ENCODE peak calls at places on chromosome 14, in six cellular contexts. One of them, this sample, is unnamed.

GRCh38 chr14:104239866-104240301 is 101.5 kb downstream of the KIF26A start:
- DNase-seq in left lung: peak
- DNase-seq in heart right ventricle: no peak
- DNase-seq in SK-N-SH: peak
- DNase-seq in MCF 10A: no peak
- DNase-seq in progenitor cell of endocrine pancreas: peak
- DNase-seq in this sample: no peak

GRCh38 chr14:77307099-77307496 is 13.6 kb downstream of the POMT2 start:
- DNase-seq in left lung: no peak
- DNase-seq in SK-N-SH: peak
- DNase-seq in progenitor cell of endocrine pancreas: no peak
- DNase-seq in MCF 10A: no peak
- DNase-seq in heart right ventricle: no peak
- DNase-seq in this sample: no peak

GRCh38 chr14:78933948-78934524 is 763.9 kb downstream of the NRXN3 start:
- DNase-seq in SK-N-SH: peak
- DNase-seq in MCF 10A: peak
- DNase-seq in left lung: no peak
- DNase-seq in heart right ventricle: no peak
- DNase-seq in progenitor cell of endocrine pancreas: no peak
- DNase-seq in this sample: no peak

GRCh38 chr14:21039585-21040369 is 2.4 kb upstream of the RNASE7 start:
- DNase-seq in progenitor cell of endocrine pancreas: no peak
- DNase-seq in heart right ventricle: no peak
- DNase-seq in left lung: no peak
- DNase-seq in MCF 10A: peak
- DNase-seq in SK-N-SH: peak
- DNase-seq in this sample: no peak

GRCh38 chr14:36653412-36653811 is 8.2 kb upstream of the PAX9 start:
- DNase-seq in MCF 10A: no peak
- DNase-seq in progenitor cell of endocrine pancreas: no peak
- DNase-seq in SK-N-SH: no peak
- DNase-seq in left lung: no peak
- DNase-seq in heart right ventricle: no peak
- DNase-seq in this sample: no peak

GRCh38 chr14:92724516-92725340 is 23.7 kb downstream of the LGMN start:
- DNase-seq in progenitor cell of endocrine pancreas: no peak
- DNase-seq in heart right ventricle: no peak
- DNase-seq in SK-N-SH: no peak
- DNase-seq in left lung: peak
- DNase-seq in MCF 10A: no peak
- DNase-seq in this sample: peak

GRCh38 chr14:81529391-81529790 is 4.3 kb downstream of the SEL1L start:
- DNase-seq in SK-N-SH: no peak
- DNase-seq in MCF 10A: no peak
- DNase-seq in left lung: no peak
- DNase-seq in heart right ventricle: no peak
- DNase-seq in progenitor cell of endocrine pancreas: no peak
- DNase-seq in this sample: no peak

GRCh38 chr14:21476526-21476924 is 234 bp downstream of the RAB2B start:
- DNase-seq in MCF 10A: peak
- DNase-seq in SK-N-SH: peak
- DNase-seq in progenitor cell of endocrine pancreas: peak
- DNase-seq in left lung: peak
- DNase-seq in heart right ventricle: peak
- DNase-seq in this sample: no peak

GRCh38 chr14:58882577-58883018 is 244.8 kb downstream of the DACT1 start:
- DNase-seq in SK-N-SH: no peak
- DNase-seq in heart right ventricle: no peak
- DNase-seq in MCF 10A: peak
- DNase-seq in progenitor cell of endocrine pancreas: no peak
- DNase-seq in left lung: no peak
- DNase-seq in this sample: no peak

GRCh38 chr14:58705066-58705465 is 67.3 kb downstream of the DACT1 start:
- DNase-seq in progenitor cell of endocrine pancreas: no peak
- DNase-seq in MCF 10A: no peak
- DNase-seq in SK-N-SH: peak
- DNase-seq in heart right ventricle: peak
- DNase-seq in left lung: no peak
- DNase-seq in this sample: no peak

GRCh38 chr14:64412237-64412636 is 24.1 kb downstream of the MTHFD1 start:
- DNase-seq in left lung: no peak
- DNase-seq in SK-N-SH: no peak
- DNase-seq in MCF 10A: no peak
- DNase-seq in progenitor cell of endocrine pancreas: no peak
- DNase-seq in heart right ventricle: no peak
- DNase-seq in this sample: no peak

GRCh38 chr14:31410048-31410654 is 10.2 kb downstream of the HEATR5A start:
- DNase-seq in MCF 10A: no peak
- DNase-seq in left lung: no peak
- DNase-seq in SK-N-SH: no peak
- DNase-seq in progenitor cell of endocrine pancreas: no peak
- DNase-seq in heart right ventricle: no peak
- DNase-seq in this sample: no peak

GRCh38 chr14:36905272-36906046 is 243.8 kb downstream of the PAX9 start:
- DNase-seq in progenitor cell of endocrine pancreas: no peak
- DNase-seq in heart right ventricle: no peak
- DNase-seq in left lung: no peak
- DNase-seq in SK-N-SH: no peak
- DNase-seq in MCF 10A: no peak
- DNase-seq in this sample: no peak

GRCh38 chr14:54660712-54661111 is 93.8 kb downstream of the SAMD4A start:
- DNase-seq in heart right ventricle: no peak
- DNase-seq in MCF 10A: no peak
- DNase-seq in left lung: no peak
- DNase-seq in progenitor cell of endocrine pancreas: no peak
- DNase-seq in SK-N-SH: no peak
- DNase-seq in this sample: no peak

GRCh38 chr14:93549578-93549977 is 118.8 kb downstream of the UNC79 start:
- DNase-seq in MCF 10A: no peak
- DNase-seq in progenitor cell of endocrine pancreas: no peak
- DNase-seq in left lung: no peak
- DNase-seq in SK-N-SH: no peak
- DNase-seq in heart right ventricle: no peak
- DNase-seq in this sample: no peak

GRCh38 chr14:54591461-54592245 is 24.7 kb downstream of the SAMD4A start:
- DNase-seq in left lung: no peak
- DNase-seq in SK-N-SH: no peak
- DNase-seq in progenitor cell of endocrine pancreas: no peak
- DNase-seq in MCF 10A: peak
- DNase-seq in heart right ventricle: no peak
- DNase-seq in this sample: no peak

GRCh38 chr14:103207038-103207403 is 83.8 kb downstream of the TNFAIP2 start:
- DNase-seq in progenitor cell of endocrine pancreas: no peak
- DNase-seq in heart right ventricle: peak
- DNase-seq in SK-N-SH: peak
- DNase-seq in MCF 10A: no peak
- DNase-seq in left lung: peak
- DNase-seq in this sample: no peak

GRCh38 chr14:29521526-29522137 is 406.0 kb downstream of the PRKD1 start:
- DNase-seq in heart right ventricle: no peak
- DNase-seq in SK-N-SH: no peak
- DNase-seq in progenitor cell of endocrine pancreas: no peak
- DNase-seq in MCF 10A: peak
- DNase-seq in left lung: no peak
- DNase-seq in this sample: no peak

GRCh38 chr14:73723411-73723798 is 9.2 kb upstream of the PNMA1 start:
- DNase-seq in SK-N-SH: no peak
- DNase-seq in left lung: no peak
- DNase-seq in MCF 10A: no peak
- DNase-seq in heart right ventricle: no peak
- DNase-seq in progenitor cell of endocrine pancreas: no peak
- DNase-seq in this sample: no peak

GRCh38 chr14:91554535-91555332 is 44.6 kb upstream of the PPP4R3A start:
- DNase-seq in MCF 10A: no peak
- DNase-seq in SK-N-SH: no peak
- DNase-seq in left lung: no peak
- DNase-seq in progenitor cell of endocrine pancreas: no peak
- DNase-seq in heart right ventricle: no peak
- DNase-seq in this sample: no peak

GRCh38 chr14:91872517-91873470 is 5.5 kb upstream of the TC2N start:
- DNase-seq in MCF 10A: peak
- DNase-seq in progenitor cell of endocrine pancreas: no peak
- DNase-seq in SK-N-SH: no peak
- DNase-seq in left lung: peak
- DNase-seq in heart right ventricle: peak
- DNase-seq in this sample: no peak

DNA sequence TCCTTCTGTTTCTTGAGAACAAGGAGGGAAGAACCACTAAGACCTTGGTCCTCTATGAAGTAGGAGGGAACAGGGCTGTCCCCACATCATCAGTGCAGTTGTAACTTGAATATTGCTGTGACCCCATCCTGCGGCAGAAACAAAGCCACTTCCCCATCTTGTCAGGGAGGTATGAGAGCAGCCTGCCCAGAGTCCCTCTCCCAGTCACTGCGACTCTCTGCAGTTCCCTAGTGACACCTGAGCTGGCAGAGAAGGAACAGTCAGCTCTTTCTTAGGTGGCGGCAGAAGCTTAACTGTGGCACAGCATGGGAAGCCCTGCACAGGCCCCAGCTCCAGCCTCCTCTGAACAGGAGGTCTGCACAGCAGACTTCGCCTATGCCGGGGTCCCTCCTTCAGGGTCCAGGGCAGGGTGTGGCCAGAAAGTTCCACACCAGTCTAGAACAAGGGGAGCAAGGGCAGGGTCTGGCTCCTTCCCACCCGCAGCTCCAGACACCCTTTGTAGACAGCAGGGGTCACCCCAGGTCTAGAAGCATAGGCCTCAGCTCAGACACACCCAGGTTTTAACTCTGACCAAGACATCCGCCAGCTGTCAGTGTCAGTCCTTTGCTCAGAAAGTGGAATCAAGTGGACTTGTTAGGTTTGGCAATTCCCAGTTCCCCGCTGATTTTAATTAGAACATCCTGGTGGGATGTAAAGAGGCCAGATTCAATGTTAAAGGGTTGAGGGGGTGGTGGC is 36.8 kb downstream of the DEGS2 start:
- DNase-seq in left lung: no peak
- DNase-seq in heart right ventricle: no peak
- DNase-seq in MCF 10A: no peak
- DNase-seq in progenitor cell of endocrine pancreas: no peak
- DNase-seq in SK-N-SH: no peak
- DNase-seq in this sample: no peak
- TF ChIP-seq CTCF in left lung: no peak
- TF ChIP-seq CTCF in heart right ventricle: no peak
- TF ChIP-seq CTCF in MCF 10A: no peak
- TF ChIP-seq CTCF in progenitor cell of endocrine pancreas: no peak
- TF ChIP-seq CTCF in SK-N-SH: no peak
- TF ChIP-seq CTCF in this sample: no peak

DNA sequence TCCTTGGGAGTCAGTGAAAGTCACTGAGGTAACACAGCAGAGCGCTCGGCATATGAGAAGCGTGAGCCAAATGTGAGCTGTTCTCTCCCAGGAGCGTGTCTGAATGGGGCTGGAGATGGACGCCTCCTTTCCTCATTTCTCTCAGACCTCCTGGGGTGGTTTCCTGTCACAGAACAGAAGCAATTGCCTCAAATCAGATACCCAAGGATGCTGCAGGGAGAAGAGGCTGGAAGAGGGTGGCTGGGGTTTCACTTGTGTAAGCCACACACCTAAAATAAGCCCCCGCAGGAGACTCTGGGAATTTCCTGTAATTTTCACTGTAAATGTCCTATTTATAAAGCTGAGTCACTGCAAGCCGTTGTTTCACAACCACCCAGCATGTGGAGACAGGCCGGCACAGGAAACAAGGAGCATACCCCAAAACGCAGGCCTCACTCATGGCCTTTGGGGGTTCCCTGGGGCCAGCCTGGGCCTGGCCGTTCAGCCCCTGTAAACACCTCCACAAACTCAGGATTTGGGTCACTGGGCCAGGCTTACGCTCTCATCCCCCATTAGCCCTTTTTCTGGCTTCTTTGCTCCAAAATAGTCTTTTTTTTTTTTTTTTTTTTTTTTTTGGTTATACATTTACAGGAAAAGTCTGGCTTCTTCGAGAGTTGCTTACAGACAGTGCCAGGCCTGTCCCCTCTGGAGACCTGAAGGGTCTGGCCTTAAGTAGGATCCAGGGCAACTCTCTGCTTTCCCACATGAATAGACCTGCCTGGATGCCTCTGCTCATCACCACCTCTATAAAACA is 55.3 kb downstream of the VCPKMT start:
- DNase-seq in progenitor cell of endocrine pancreas: no peak
- DNase-seq in SK-N-SH: peak
- DNase-seq in heart right ventricle: no peak
- DNase-seq in MCF 10A: peak
- DNase-seq in left lung: peak
- DNase-seq in this sample: peak
- TF ChIP-seq CTCF in progenitor cell of endocrine pancreas: no peak
- TF ChIP-seq CTCF in SK-N-SH: peak
- TF ChIP-seq CTCF in heart right ventricle: no peak
- TF ChIP-seq CTCF in MCF 10A: no peak
- TF ChIP-seq CTCF in left lung: no peak
- TF ChIP-seq CTCF in this sample: peak

GRCh38 chr14:105937253-105938054 is 411.1 kb downstream of the TMEM121 start:
- DNase-seq in left lung: no peak
- DNase-seq in SK-N-SH: no peak
- DNase-seq in heart right ventricle: no peak
- DNase-seq in progenitor cell of endocrine pancreas: no peak
- DNase-seq in MCF 10A: no peak
- DNase-seq in this sample: no peak
- TF ChIP-seq CTCF in left lung: no peak
- TF ChIP-seq CTCF in SK-N-SH: no peak
- TF ChIP-seq CTCF in heart right ventricle: no peak
- TF ChIP-seq CTCF in progenitor cell of endocrine pancreas: no peak
- TF ChIP-seq CTCF in MCF 10A: no peak
- TF ChIP-seq CTCF in this sample: no peak

GRCh38 chr14:60331201-60332045 is 82.4 kb downstream of the PPM1A start:
- DNase-seq in SK-N-SH: peak
- DNase-seq in left lung: peak
- DNase-seq in MCF 10A: peak
- DNase-seq in heart right ventricle: peak
- DNase-seq in progenitor cell of endocrine pancreas: peak
- DNase-seq in this sample: no peak

GRCh38 chr14:60327447-60328331 is 78.7 kb downstream of the PPM1A start:
- DNase-seq in progenitor cell of endocrine pancreas: peak
- DNase-seq in left lung: no peak
- DNase-seq in heart right ventricle: peak
- DNase-seq in MCF 10A: no peak
- DNase-seq in SK-N-SH: peak
- DNase-seq in this sample: no peak

GRCh38 chr14:60332046-60332399 is 83.0 kb downstream of the PPM1A start:
- DNase-seq in SK-N-SH: no peak
- DNase-seq in MCF 10A: no peak
- DNase-seq in left lung: no peak
- DNase-seq in heart right ventricle: no peak
- DNase-seq in progenitor cell of endocrine pancreas: no peak
- DNase-seq in this sample: no peak

GRCh38 chr14:60326274-60326673 is 77.3 kb downstream of the PPM1A start:
- DNase-seq in SK-N-SH: no peak
- DNase-seq in heart right ventricle: no peak
- DNase-seq in progenitor cell of endocrine pancreas: no peak
- DNase-seq in left lung: no peak
- DNase-seq in MCF 10A: no peak
- DNase-seq in this sample: no peak

DNA sequence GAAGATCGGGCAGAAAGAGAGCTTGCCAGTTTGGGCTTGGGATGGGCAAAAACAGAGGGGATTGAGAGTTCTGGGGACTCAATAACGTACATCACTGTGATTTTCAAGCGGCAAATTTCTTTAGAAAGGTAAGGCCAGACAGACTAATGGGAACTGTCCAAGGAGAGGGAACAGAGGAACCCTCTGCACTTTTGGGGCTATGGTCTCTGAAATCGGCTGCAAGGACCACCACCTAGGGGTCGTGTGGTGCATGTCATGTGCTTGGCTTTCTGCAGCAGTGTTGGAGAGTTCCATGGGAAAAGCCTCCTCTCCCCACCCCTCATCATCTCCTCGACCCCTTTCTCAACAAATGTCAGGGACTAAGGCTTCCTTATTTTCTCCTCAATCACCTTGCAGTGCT is 79.6 kb downstream of the PPM1A start:
- DNase-seq in heart right ventricle: no peak
- DNase-seq in progenitor cell of endocrine pancreas: no peak
- DNase-seq in SK-N-SH: peak
- DNase-seq in MCF 10A: no peak
- DNase-seq in left lung: no peak
- DNase-seq in this sample: no peak
- TF ChIP-seq CTCF in heart right ventricle: no peak
- TF ChIP-seq CTCF in progenitor cell of endocrine pancreas: peak
- TF ChIP-seq CTCF in SK-N-SH: no peak
- TF ChIP-seq CTCF in MCF 10A: no peak
- TF ChIP-seq CTCF in left lung: no peak
- TF ChIP-seq CTCF in this sample: no peak